ENCODE peak calls at places on chromosome 22, in seven cellular contexts. One of them, this sample, is unnamed.

GRCh38 chr22:24514241-24515024 is 19.3 kb downstream of the UPB1 start:
- DNase-seq in IMR-90: no peak
- DNase-seq in H1: no peak
- DNase-seq in mesenchymal stem cell: no peak
- DNase-seq in H9: no peak
- DNase-seq in mesendoderm: no peak
- DNase-seq in trophoblast cell: no peak
- DNase-seq in this sample: no peak

GRCh38 chr22:31126128-31126868 is 3.5 kb downstream of the INPP5J start:
- DNase-seq in IMR-90: no peak
- DNase-seq in H1: no peak
- DNase-seq in mesenchymal stem cell: no peak
- DNase-seq in H9: peak
- DNase-seq in mesendoderm: no peak
- DNase-seq in trophoblast cell: no peak
- DNase-seq in this sample: no peak

GRCh38 chr22:23913306-23913660 is 19.1 kb downstream of the MIF start:
- DNase-seq in IMR-90: no peak
- DNase-seq in H1: no peak
- DNase-seq in mesenchymal stem cell: no peak
- DNase-seq in H9: no peak
- DNase-seq in mesendoderm: no peak
- DNase-seq in trophoblast cell: no peak
- DNase-seq in this sample: no peak

GRCh38 chr22:40058265-40058664 is 63.5 kb downstream of the FAM83F start:
- DNase-seq in IMR-90: no peak
- DNase-seq in H1: no peak
- DNase-seq in mesenchymal stem cell: no peak
- DNase-seq in H9: no peak
- DNase-seq in mesendoderm: no peak
- DNase-seq in trophoblast cell: no peak
- DNase-seq in this sample: no peak

GRCh38 chr22:27952091-27952490 is 33.0 kb upstream of the PITPNB start:
- DNase-seq in IMR-90: peak
- DNase-seq in H1: no peak
- DNase-seq in mesenchymal stem cell: peak
- DNase-seq in H9: no peak
- DNase-seq in mesendoderm: no peak
- DNase-seq in trophoblast cell: peak
- DNase-seq in this sample: no peak

GRCh38 chr22:35064664-35065063 is 1.3 kb upstream of the ISX start:
- DNase-seq in IMR-90: no peak
- DNase-seq in H1: no peak
- DNase-seq in mesenchymal stem cell: no peak
- DNase-seq in H9: no peak
- DNase-seq in mesendoderm: no peak
- DNase-seq in trophoblast cell: no peak
- DNase-seq in this sample: no peak

GRCh38 chr22:33328789-33329296 is 270.7 kb upstream of the SYN3 start:
- DNase-seq in IMR-90: peak
- DNase-seq in H1: no peak
- DNase-seq in mesenchymal stem cell: peak
- DNase-seq in H9: no peak
- DNase-seq in mesendoderm: peak
- DNase-seq in trophoblast cell: no peak
- DNase-seq in this sample: no peak

GRCh38 chr22:30694638-30695350 is at the start of gene OSBP2:
- DNase-seq in IMR-90: no peak
- DNase-seq in H1: no peak
- DNase-seq in mesenchymal stem cell: no peak
- DNase-seq in H9: peak
- DNase-seq in mesendoderm: no peak
- DNase-seq in trophoblast cell: no peak
- DNase-seq in this sample: peak

GRCh38 chr22:32661737-32662586 is 139.5 kb upstream of the TIMP3 start:
- DNase-seq in IMR-90: peak
- DNase-seq in H1: no peak
- DNase-seq in mesenchymal stem cell: peak
- DNase-seq in H9: no peak
- DNase-seq in mesendoderm: no peak
- DNase-seq in trophoblast cell: peak
- DNase-seq in this sample: no peak

GRCh38 chr22:28547132-28547842 is 132.4 kb downstream of the TTC28 start:
- DNase-seq in IMR-90: peak
- DNase-seq in H1: no peak
- DNase-seq in mesenchymal stem cell: peak
- DNase-seq in H9: no peak
- DNase-seq in mesendoderm: no peak
- DNase-seq in trophoblast cell: no peak
- DNase-seq in this sample: no peak

GRCh38 chr22:30943368-30943767 is 25.2 kb downstream of the MORC2 start:
- DNase-seq in IMR-90: no peak
- DNase-seq in H1: no peak
- DNase-seq in mesenchymal stem cell: no peak
- DNase-seq in H9: no peak
- DNase-seq in mesendoderm: no peak
- DNase-seq in trophoblast cell: no peak
- DNase-seq in this sample: no peak

GRCh38 chr22:40193429-40194421 is 16.0 kb downstream of the TNRC6B start:
- DNase-seq in IMR-90: peak
- DNase-seq in H1: peak
- DNase-seq in mesenchymal stem cell: peak
- DNase-seq in H9: peak
- DNase-seq in mesendoderm: peak
- DNase-seq in trophoblast cell: no peak
- DNase-seq in this sample: no peak

GRCh38 chr22:29009148-29009547 is 52.5 kb downstream of the C22orf31 start:
- DNase-seq in IMR-90: no peak
- DNase-seq in H1: no peak
- DNase-seq in mesenchymal stem cell: no peak
- DNase-seq in H9: no peak
- DNase-seq in mesendoderm: no peak
- DNase-seq in trophoblast cell: no peak
- DNase-seq in this sample: no peak

GRCh38 chr22:38202437-38203089 is 769 bp downstream of the MAFF start:
- DNase-seq in IMR-90: peak
- DNase-seq in H1: no peak
- DNase-seq in mesenchymal stem cell: peak
- DNase-seq in H9: peak
- DNase-seq in mesendoderm: peak
- DNase-seq in trophoblast cell: no peak
- DNase-seq in this sample: no peak

GRCh38 chr22:50481440-50482106 is at the start of gene ADM2:
- DNase-seq in IMR-90: no peak
- DNase-seq in H1: no peak
- DNase-seq in mesenchymal stem cell: peak
- DNase-seq in H9: peak
- DNase-seq in mesendoderm: peak
- DNase-seq in trophoblast cell: no peak
- DNase-seq in this sample: peak
- H4K8ac ChIP-seq in IMR-90: peak
- H4K8ac ChIP-seq in H1: peak
- H4K8ac ChIP-seq in mesenchymal stem cell: peak
- H4K8ac ChIP-seq in H9: no peak
- H4K8ac ChIP-seq in mesendoderm: no peak
- H4K8ac ChIP-seq in trophoblast cell: peak
- H4K8ac ChIP-seq in this sample: peak

DNA sequence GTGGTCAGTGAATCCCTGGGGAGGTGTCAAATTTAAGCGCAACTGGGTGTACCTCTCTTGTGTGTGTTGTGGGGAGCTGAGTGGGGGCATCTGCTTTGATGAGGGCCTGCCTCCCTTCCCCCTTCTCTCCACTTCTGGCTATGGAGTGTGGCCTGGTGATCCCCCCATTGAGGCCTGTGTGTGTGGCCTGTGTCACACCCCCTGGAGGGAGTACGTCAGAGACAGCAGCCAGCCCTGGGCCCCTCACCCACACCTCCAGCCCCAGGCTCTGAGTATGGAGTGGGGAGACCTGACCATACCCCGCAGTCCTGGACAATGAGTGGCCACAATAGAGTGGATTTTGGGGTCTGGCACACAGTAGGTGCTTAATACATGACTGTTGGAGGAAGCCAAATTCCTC is 51.4 kb upstream of the EIF3D start:
- DNase-seq in IMR-90: no peak
- DNase-seq in H1: no peak
- DNase-seq in mesenchymal stem cell: no peak
- DNase-seq in H9: no peak
- DNase-seq in mesendoderm: no peak
- DNase-seq in trophoblast cell: no peak
- DNase-seq in this sample: no peak
- H2BK120ac ChIP-seq in IMR-90: no peak
- H2BK120ac ChIP-seq in H1: no peak
- H2BK120ac ChIP-seq in mesenchymal stem cell: no peak
- H2BK120ac ChIP-seq in H9: no peak
- H2BK120ac ChIP-seq in mesendoderm: no peak
- H2BK120ac ChIP-seq in trophoblast cell: no peak
- H2BK120ac ChIP-seq in this sample: no peak

GRCh38 chr22:47739616-47740015 is 977.2 kb downstream of the TBC1D22A start:
- DNase-seq in IMR-90: no peak
- DNase-seq in H1: no peak
- DNase-seq in mesenchymal stem cell: no peak
- DNase-seq in H9: no peak
- DNase-seq in mesendoderm: no peak
- DNase-seq in trophoblast cell: no peak
- DNase-seq in this sample: no peak

GRCh38 chr22:47739216-47739615 is 976.8 kb downstream of the TBC1D22A start:
- DNase-seq in IMR-90: no peak
- DNase-seq in H1: no peak
- DNase-seq in mesenchymal stem cell: no peak
- DNase-seq in H9: no peak
- DNase-seq in mesendoderm: no peak
- DNase-seq in trophoblast cell: no peak
- DNase-seq in this sample: no peak

GRCh38 chr22:47738472-47739013 is 976.1 kb downstream of the TBC1D22A start:
- DNase-seq in IMR-90: no peak
- DNase-seq in H1: no peak
- DNase-seq in mesenchymal stem cell: no peak
- DNase-seq in H9: no peak
- DNase-seq in mesendoderm: peak
- DNase-seq in trophoblast cell: no peak
- DNase-seq in this sample: no peak

GRCh38 chr22:47734511-47734910 is 972.1 kb downstream of the TBC1D22A start:
- DNase-seq in IMR-90: no peak
- DNase-seq in H1: no peak
- DNase-seq in mesenchymal stem cell: no peak
- DNase-seq in H9: no peak
- DNase-seq in mesendoderm: no peak
- DNase-seq in trophoblast cell: no peak
- DNase-seq in this sample: no peak

GRCh38 chr22:47736166-47737034 is 974.0 kb downstream of the TBC1D22A start:
- DNase-seq in IMR-90: no peak
- DNase-seq in H1: no peak
- DNase-seq in mesenchymal stem cell: no peak
- DNase-seq in H9: no peak
- DNase-seq in mesendoderm: no peak
- DNase-seq in trophoblast cell: no peak
- DNase-seq in this sample: no peak
- H4K8ac ChIP-seq in IMR-90: no peak
- H4K8ac ChIP-seq in H1: no peak
- H4K8ac ChIP-seq in mesenchymal stem cell: no peak
- H4K8ac ChIP-seq in H9: no peak
- H4K8ac ChIP-seq in mesendoderm: no peak
- H4K8ac ChIP-seq in trophoblast cell: no peak
- H4K8ac ChIP-seq in this sample: no peak

GRCh38 chr22:44928711-44929347 is 81.0 kb downstream of the PHF21B start:
- DNase-seq in IMR-90: no peak
- DNase-seq in H1: no peak
- DNase-seq in mesenchymal stem cell: no peak
- DNase-seq in H9: no peak
- DNase-seq in mesendoderm: no peak
- DNase-seq in trophoblast cell: no peak
- DNase-seq in this sample: no peak

GRCh38 chr22:44929348-44930015 is 80.3 kb downstream of the PHF21B start:
- DNase-seq in IMR-90: no peak
- DNase-seq in H1: no peak
- DNase-seq in mesenchymal stem cell: no peak
- DNase-seq in H9: no peak
- DNase-seq in mesendoderm: no peak
- DNase-seq in trophoblast cell: no peak
- DNase-seq in this sample: no peak

GRCh38 chr22:44930711-44931035 is 79.1 kb downstream of the PHF21B start:
- DNase-seq in IMR-90: no peak
- DNase-seq in H1: no peak
- DNase-seq in mesenchymal stem cell: no peak
- DNase-seq in H9: no peak
- DNase-seq in mesendoderm: no peak
- DNase-seq in trophoblast cell: no peak
- DNase-seq in this sample: no peak

GRCh38 chr22:44931077-44931540 is 78.7 kb downstream of the PHF21B start:
- DNase-seq in IMR-90: peak
- DNase-seq in H1: no peak
- DNase-seq in mesenchymal stem cell: no peak
- DNase-seq in H9: no peak
- DNase-seq in mesendoderm: peak
- DNase-seq in trophoblast cell: no peak
- DNase-seq in this sample: no peak

GRCh38 chr22:44930016-44930710 is 79.6 kb downstream of the PHF21B start:
- DNase-seq in IMR-90: no peak
- DNase-seq in H1: no peak
- DNase-seq in mesenchymal stem cell: no peak
- DNase-seq in H9: no peak
- DNase-seq in mesendoderm: no peak
- DNase-seq in trophoblast cell: no peak
- DNase-seq in this sample: no peak
- H2BK120ac ChIP-seq in IMR-90: no peak
- H2BK120ac ChIP-seq in H1: no peak
- H2BK120ac ChIP-seq in mesenchymal stem cell: no peak
- H2BK120ac ChIP-seq in H9: no peak
- H2BK120ac ChIP-seq in mesendoderm: no peak
- H2BK120ac ChIP-seq in trophoblast cell: no peak
- H2BK120ac ChIP-seq in this sample: no peak

GRCh38 chr22:41589260-41589600 is 410 bp downstream of the PMM1 start:
- DNase-seq in IMR-90: no peak
- DNase-seq in H1: peak
- DNase-seq in mesenchymal stem cell: peak
- DNase-seq in H9: no peak
- DNase-seq in mesendoderm: peak
- DNase-seq in trophoblast cell: no peak
- DNase-seq in this sample: peak
- H4K8ac ChIP-seq in IMR-90: no peak
- H4K8ac ChIP-seq in H1: peak
- H4K8ac ChIP-seq in mesenchymal stem cell: peak
- H4K8ac ChIP-seq in H9: no peak
- H4K8ac ChIP-seq in mesendoderm: no peak
- H4K8ac ChIP-seq in trophoblast cell: peak
- H4K8ac ChIP-seq in this sample: peak

DNA sequence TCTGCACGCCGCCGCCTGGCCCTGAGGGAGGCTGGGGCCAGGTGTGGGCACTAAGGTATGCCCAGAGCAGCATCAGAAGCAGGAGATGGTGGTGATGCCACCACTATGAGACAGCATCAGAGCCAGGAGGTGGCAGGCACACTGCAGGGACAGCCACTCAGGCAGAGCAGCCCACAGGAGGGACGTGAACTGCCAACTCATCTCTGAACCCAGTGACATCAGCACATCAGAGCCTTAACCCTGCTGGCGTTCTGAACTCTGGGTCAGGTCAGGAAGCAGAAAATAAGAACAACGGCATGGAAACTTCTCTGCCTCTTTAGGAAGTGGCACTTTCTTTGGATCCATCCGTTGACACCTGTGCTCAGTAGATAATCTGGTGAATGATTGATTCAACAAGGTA is 14.7 kb upstream of the IFT27 start:
- DNase-seq in IMR-90: no peak
- DNase-seq in H1: no peak
- DNase-seq in mesenchymal stem cell: no peak
- DNase-seq in H9: no peak
- DNase-seq in mesendoderm: peak
- DNase-seq in trophoblast cell: no peak
- DNase-seq in this sample: no peak
- H2BK120ac ChIP-seq in IMR-90: no peak
- H2BK120ac ChIP-seq in H1: no peak
- H2BK120ac ChIP-seq in mesenchymal stem cell: no peak
- H2BK120ac ChIP-seq in H9: no peak
- H2BK120ac ChIP-seq in mesendoderm: no peak
- H2BK120ac ChIP-seq in trophoblast cell: no peak
- H2BK120ac ChIP-seq in this sample: no peak

This sample was measured in neuronal stem cell.